ENCODE peak calls at places on chromosomes 5 and 9, in seven cellular contexts. One of them, this sample, is unnamed.

GRCh38 chr5:80760178-80760577 is 105.4 kb upstream of the DHFR start:
- DNase-seq in astrocyte of the spinal cord: no peak
- DNase-seq in neural progenitor cell: no peak
- DNase-seq in sigmoid colon: no peak
- DNase-seq in A673: no peak
- DNase-seq in Calu3: no peak
- DNase-seq in OCI-LY7: no peak
- DNase-seq in this sample: no peak

GRCh38 chr5:133825631-133826289 is 142.7 kb downstream of the C5orf15 start:
- DNase-seq in astrocyte of the spinal cord: no peak
- DNase-seq in neural progenitor cell: no peak
- DNase-seq in sigmoid colon: no peak
- DNase-seq in A673: no peak
- DNase-seq in Calu3: no peak
- DNase-seq in OCI-LY7: peak; percentile 11
- DNase-seq in this sample: no peak

GRCh38 chr9:90025816-90026215 is 421.0 kb downstream of the GADD45G start:
- DNase-seq in astrocyte of the spinal cord: peak; percentile 43
- DNase-seq in neural progenitor cell: no peak
- DNase-seq in sigmoid colon: no peak
- DNase-seq in A673: no peak
- DNase-seq in Calu3: no peak
- DNase-seq in OCI-LY7: no peak
- DNase-seq in this sample: no peak

GRCh38 chr5:168214071-168214470 is 77.4 kb upstream of the WWC1 start:
- DNase-seq in astrocyte of the spinal cord: no peak
- DNase-seq in neural progenitor cell: no peak
- DNase-seq in sigmoid colon: no peak
- DNase-seq in A673: no peak
- DNase-seq in Calu3: no peak
- DNase-seq in OCI-LY7: no peak
- DNase-seq in this sample: no peak

GRCh38 chr5:54761213-54761701 is 224.1 kb downstream of the ESM1 start:
- DNase-seq in astrocyte of the spinal cord: peak; percentile 52
- DNase-seq in neural progenitor cell: no peak
- DNase-seq in sigmoid colon: peak; percentile 79
- DNase-seq in A673: no peak
- DNase-seq in Calu3: no peak
- DNase-seq in OCI-LY7: no peak
- DNase-seq in this sample: no peak

GRCh38 chr5:17860660-17861315 is 226.5 kb downstream of the TAF11L14 start:
- DNase-seq in astrocyte of the spinal cord: peak; percentile 14
- DNase-seq in neural progenitor cell: no peak
- DNase-seq in sigmoid colon: no peak
- DNase-seq in A673: no peak
- DNase-seq in Calu3: no peak
- DNase-seq in OCI-LY7: no peak
- DNase-seq in this sample: no peak

GRCh38 chr9:121699271-121700164 is 48.1 kb downstream of the DAB2IP start:
- DNase-seq in astrocyte of the spinal cord: peak; percentile 52
- DNase-seq in neural progenitor cell: peak; percentile 43
- DNase-seq in sigmoid colon: peak; percentile 84
- DNase-seq in A673: peak; percentile 56
- DNase-seq in Calu3: peak; percentile 45
- DNase-seq in OCI-LY7: peak; percentile 74
- DNase-seq in this sample: peak; percentile 75

GRCh38 chr9:99490736-99491135 is 268.7 kb downstream of the SEC61B start:
- DNase-seq in astrocyte of the spinal cord: no peak
- DNase-seq in neural progenitor cell: no peak
- DNase-seq in sigmoid colon: no peak
- DNase-seq in A673: no peak
- DNase-seq in Calu3: no peak
- DNase-seq in OCI-LY7: no peak
- DNase-seq in this sample: no peak

GRCh38 chr5:163347671-163348070 is 89.7 kb upstream of the CCNG1 start:
- DNase-seq in astrocyte of the spinal cord: peak; percentile 72
- DNase-seq in neural progenitor cell: peak; percentile 79
- DNase-seq in sigmoid colon: no peak
- DNase-seq in A673: peak; percentile 81
- DNase-seq in Calu3: peak; percentile 76
- DNase-seq in OCI-LY7: peak; percentile 70
- DNase-seq in this sample: peak; percentile 77

GRCh38 chr5:135053989-135054388 is 20.0 kb upstream of the PITX1 start:
- DNase-seq in astrocyte of the spinal cord: no peak
- DNase-seq in neural progenitor cell: no peak
- DNase-seq in sigmoid colon: no peak
- DNase-seq in A673: no peak
- DNase-seq in Calu3: no peak
- DNase-seq in OCI-LY7: peak; percentile 66
- DNase-seq in this sample: no peak

GRCh38 chr9:110918316-110919054 is 119.8 kb downstream of the LPAR1 start:
- DNase-seq in astrocyte of the spinal cord: peak; percentile 88
- DNase-seq in neural progenitor cell: no peak
- DNase-seq in sigmoid colon: no peak
- DNase-seq in A673: no peak
- DNase-seq in Calu3: no peak
- DNase-seq in OCI-LY7: no peak
- DNase-seq in this sample: no peak

GRCh38 chr5:57783693-57784092 is 301.1 kb upstream of the ACTBL2 start:
- DNase-seq in astrocyte of the spinal cord: no peak
- DNase-seq in neural progenitor cell: no peak
- DNase-seq in sigmoid colon: no peak
- DNase-seq in A673: no peak
- DNase-seq in Calu3: no peak
- DNase-seq in OCI-LY7: no peak
- DNase-seq in this sample: no peak

GRCh38 chr5:119287547-119288073 is 68.2 kb upstream of the TNFAIP8 start:
- DNase-seq in astrocyte of the spinal cord: no peak
- DNase-seq in neural progenitor cell: no peak
- DNase-seq in sigmoid colon: no peak
- DNase-seq in A673: no peak
- DNase-seq in Calu3: no peak
- DNase-seq in OCI-LY7: no peak
- DNase-seq in this sample: no peak

GRCh38 chr5:154646841-154647759 is 108.1 kb upstream of the LARP1 start:
- DNase-seq in astrocyte of the spinal cord: peak; percentile 13
- DNase-seq in neural progenitor cell: peak; percentile 57
- DNase-seq in sigmoid colon: peak; percentile 72
- DNase-seq in A673: no peak
- DNase-seq in Calu3: peak; percentile 55
- DNase-seq in OCI-LY7: no peak
- DNase-seq in this sample: no peak

GRCh38 chr5:109352024-109352423 is 57.8 kb downstream of the PJA2 start:
- DNase-seq in astrocyte of the spinal cord: no peak
- DNase-seq in neural progenitor cell: peak; percentile 7
- DNase-seq in sigmoid colon: no peak
- DNase-seq in A673: no peak
- DNase-seq in Calu3: no peak
- DNase-seq in OCI-LY7: no peak
- DNase-seq in this sample: no peak

GRCh38 chr5:171961117-171961516 is 45.3 kb downstream of the FBXW11 start:
- DNase-seq in astrocyte of the spinal cord: no peak
- DNase-seq in neural progenitor cell: no peak
- DNase-seq in sigmoid colon: no peak
- DNase-seq in A673: no peak
- DNase-seq in Calu3: no peak
- DNase-seq in OCI-LY7: no peak
- DNase-seq in this sample: peak; percentile 41

GRCh38 chr9:128689820-128690683 is 1.0 kb downstream of the SET start:
- DNase-seq in astrocyte of the spinal cord: peak; percentile 42
- DNase-seq in neural progenitor cell: peak; percentile 79
- DNase-seq in sigmoid colon: peak; percentile 76
- DNase-seq in A673: peak; percentile 78
- DNase-seq in Calu3: peak; percentile 9
- DNase-seq in OCI-LY7: peak; percentile 71
- DNase-seq in this sample: peak; percentile 90

GRCh38 chr9:77455312-77455927 is 192.7 kb downstream of the GNA14 start:
- DNase-seq in astrocyte of the spinal cord: no peak
- DNase-seq in neural progenitor cell: no peak
- DNase-seq in sigmoid colon: no peak
- DNase-seq in A673: peak; percentile 59
- DNase-seq in Calu3: peak; percentile 73
- DNase-seq in OCI-LY7: peak; percentile 39
- DNase-seq in this sample: peak; percentile 45

GRCh38 chr5:56610093-56610698 is 205.2 kb upstream of the MAP3K1 start:
- DNase-seq in astrocyte of the spinal cord: no peak
- DNase-seq in neural progenitor cell: no peak
- DNase-seq in sigmoid colon: no peak
- DNase-seq in A673: no peak
- DNase-seq in Calu3: no peak
- DNase-seq in OCI-LY7: no peak
- DNase-seq in this sample: no peak

GRCh38 chr5:891837-892389 is 688 bp downstream of the BRD9 start:
- DNase-seq in astrocyte of the spinal cord: peak; percentile 16
- DNase-seq in neural progenitor cell: no peak
- DNase-seq in sigmoid colon: no peak
- DNase-seq in A673: peak; percentile 10
- DNase-seq in Calu3: peak; percentile 18
- DNase-seq in OCI-LY7: peak; percentile 24
- DNase-seq in this sample: peak; percentile 71

GRCh38 chr5:79436224-79436623 is 77.7 kb downstream of the HOMER1 start:
- DNase-seq in astrocyte of the spinal cord: peak; percentile 26
- DNase-seq in neural progenitor cell: no peak
- DNase-seq in sigmoid colon: no peak
- DNase-seq in A673: peak; percentile 45
- DNase-seq in Calu3: no peak
- DNase-seq in OCI-LY7: no peak
- DNase-seq in this sample: no peak

GRCh38 chr5:78001198-78001597 is 225.1 kb upstream of the TBCA start:
- DNase-seq in astrocyte of the spinal cord: no peak
- DNase-seq in neural progenitor cell: no peak
- DNase-seq in sigmoid colon: no peak
- DNase-seq in A673: no peak
- DNase-seq in Calu3: no peak
- DNase-seq in OCI-LY7: no peak
- DNase-seq in this sample: no peak

GRCh38 chr9:104843644-104844226 is 79.8 kb downstream of the NIPSNAP3B start:
- DNase-seq in astrocyte of the spinal cord: no peak
- DNase-seq in neural progenitor cell: no peak
- DNase-seq in sigmoid colon: no peak
- DNase-seq in A673: no peak
- DNase-seq in Calu3: no peak
- DNase-seq in OCI-LY7: no peak
- DNase-seq in this sample: no peak

GRCh38 chr9:107628444-107628843 is 138.9 kb upstream of the KLF4 start:
- DNase-seq in astrocyte of the spinal cord: no peak
- DNase-seq in neural progenitor cell: no peak
- DNase-seq in sigmoid colon: no peak
- DNase-seq in A673: no peak
- DNase-seq in Calu3: no peak
- DNase-seq in OCI-LY7: no peak
- DNase-seq in this sample: no peak

DNA sequence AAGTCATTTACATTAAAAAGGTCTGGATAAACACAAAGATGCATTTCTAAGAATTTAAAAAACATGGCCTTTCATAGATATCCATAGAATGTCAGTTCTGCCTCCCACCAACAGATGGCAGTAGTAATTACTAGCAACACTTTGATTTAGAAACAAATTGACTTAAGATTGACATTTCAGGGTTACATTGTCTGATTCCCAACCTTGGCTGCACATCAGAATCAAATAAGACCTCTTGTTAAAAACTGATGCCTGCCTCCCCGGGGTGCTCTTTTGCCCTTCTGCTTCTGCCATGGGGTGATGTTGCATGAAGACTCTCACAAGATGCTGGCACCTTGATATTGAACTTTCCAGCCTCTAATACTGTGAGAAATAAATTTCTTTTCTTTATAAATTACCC is 146.2 kb upstream of the GPR151 start:
- DNase-seq in astrocyte of the spinal cord: peak; percentile 14
- DNase-seq in neural progenitor cell: no peak
- DNase-seq in sigmoid colon: no peak
- DNase-seq in A673: peak; percentile 43
- DNase-seq in Calu3: peak; percentile 28
- DNase-seq in OCI-LY7: peak; percentile 47
- DNase-seq in this sample: peak; percentile 10
- TF ChIP-seq CTCF in astrocyte of the spinal cord: peak; percentile 48
- TF ChIP-seq CTCF in neural progenitor cell: peak; percentile 55
- TF ChIP-seq CTCF in sigmoid colon: peak; percentile 15
- TF ChIP-seq CTCF in A673: peak; percentile 69
- TF ChIP-seq CTCF in Calu3: peak; percentile 50
- TF ChIP-seq CTCF in OCI-LY7: peak; percentile 88
- TF ChIP-seq CTCF in this sample: peak; percentile 44

GRCh38 chr5:10857333-10857723 is 96.3 kb upstream of the DAP start:
- DNase-seq in astrocyte of the spinal cord: no peak
- DNase-seq in neural progenitor cell: peak; percentile 39
- DNase-seq in sigmoid colon: no peak
- DNase-seq in A673: no peak
- DNase-seq in Calu3: no peak
- DNase-seq in OCI-LY7: no peak
- DNase-seq in this sample: no peak
- TF ChIP-seq CTCF in astrocyte of the spinal cord: no peak
- TF ChIP-seq CTCF in neural progenitor cell: no peak
- TF ChIP-seq CTCF in sigmoid colon: no peak
- TF ChIP-seq CTCF in A673: no peak
- TF ChIP-seq CTCF in Calu3: no peak
- TF ChIP-seq CTCF in OCI-LY7: peak; percentile 66
- TF ChIP-seq CTCF in this sample: no peak

GRCh38 chr5:180782748-180783147 is 19.9 kb downstream of the MGAT1 start:
- DNase-seq in astrocyte of the spinal cord: no peak
- DNase-seq in neural progenitor cell: no peak
- DNase-seq in sigmoid colon: no peak
- DNase-seq in A673: no peak
- DNase-seq in Calu3: no peak
- DNase-seq in OCI-LY7: no peak
- DNase-seq in this sample: no peak
- TF ChIP-seq CTCF in astrocyte of the spinal cord: no peak
- TF ChIP-seq CTCF in neural progenitor cell: no peak
- TF ChIP-seq CTCF in sigmoid colon: no peak
- TF ChIP-seq CTCF in A673: no peak
- TF ChIP-seq CTCF in Calu3: no peak
- TF ChIP-seq CTCF in OCI-LY7: no peak
- TF ChIP-seq CTCF in this sample: no peak

DNA sequence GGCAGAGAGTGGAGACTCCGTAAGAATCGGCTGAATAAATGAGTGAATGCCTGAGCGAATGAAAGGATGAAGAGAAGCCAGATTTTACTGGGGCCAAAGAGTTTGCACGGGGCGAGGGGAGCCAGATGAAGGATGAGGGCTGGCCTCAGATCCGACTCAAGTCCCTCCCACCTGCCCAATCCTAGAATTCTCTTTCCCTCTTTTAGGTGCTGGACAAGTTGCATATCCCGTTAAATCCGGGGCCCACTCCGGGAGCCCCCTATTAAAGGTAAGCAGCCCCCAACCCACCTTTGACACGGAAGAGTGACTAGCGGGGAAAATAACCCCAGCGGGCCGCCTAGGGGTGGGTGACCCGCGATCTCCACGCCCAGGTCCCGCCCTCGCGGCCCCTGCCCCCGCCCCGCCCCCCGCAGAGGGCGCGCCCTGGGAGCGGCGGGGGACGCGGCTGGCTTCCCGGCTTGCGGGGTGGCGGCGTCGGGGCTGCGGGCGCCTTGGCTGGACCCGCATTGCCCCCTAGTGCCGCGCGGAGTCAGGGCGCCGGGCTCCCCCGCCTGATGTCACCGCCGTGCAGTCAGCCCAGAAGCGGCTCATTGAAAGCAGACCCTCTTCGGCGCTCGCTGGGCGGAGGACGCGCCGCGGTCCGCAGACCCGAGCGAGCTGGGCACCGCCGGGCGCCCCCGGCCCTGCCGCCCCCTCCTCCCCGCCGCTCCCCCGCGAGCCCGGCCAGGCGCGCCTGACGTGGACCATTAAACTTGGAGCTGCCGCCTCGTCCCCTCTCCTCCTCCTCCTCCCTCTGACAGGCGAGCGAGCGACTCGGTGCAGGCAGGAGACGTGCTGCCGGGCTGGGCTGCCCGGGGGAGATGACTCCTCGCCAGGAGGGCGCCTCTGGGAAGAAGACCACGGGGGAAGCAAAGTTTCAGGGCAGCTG is at the start of gene ADRA1B:
- DNase-seq in astrocyte of the spinal cord: peak; percentile 72
- DNase-seq in neural progenitor cell: peak; percentile 92
- DNase-seq in sigmoid colon: peak; percentile 85
- DNase-seq in A673: peak; percentile 37
- DNase-seq in Calu3: peak; percentile 91
- DNase-seq in OCI-LY7: no peak
- DNase-seq in this sample: peak; percentile 88
- TF ChIP-seq CTCF in astrocyte of the spinal cord: peak; percentile 67
- TF ChIP-seq CTCF in neural progenitor cell: peak; percentile 65
- TF ChIP-seq CTCF in sigmoid colon: no peak
- TF ChIP-seq CTCF in A673: peak; percentile 37
- TF ChIP-seq CTCF in Calu3: peak; percentile 79
- TF ChIP-seq CTCF in OCI-LY7: no peak
- TF ChIP-seq CTCF in this sample: peak; percentile 68